ENCODE peak calls at places on chromosomes 13 and 19, in four cellular contexts. Q, K, J and O are unnamed samples.

GRCh38 chr13:79237981-79238380 is 168.1 kb downstream of the RBM26 start:
- DNase-seq in Q (no peak), K (no peak), J (no peak), O (no peak)

GRCh38 chr19:7326105-7326877 is 22.4 kb upstream of the ARHGEF18 start:
- DNase-seq in Q (peak; percentile 4), K (no peak), J (no peak), O (no peak)

GRCh38 chr19:18612772-18613588 is at the start of gene TMEM59L:
- DNase-seq in Q (no peak), K (no peak), J (no peak), O (peak; percentile 48)

GRCh38 chr13:40113644-40114304 is 458.3 kb downstream of the COG6 start:
- DNase-seq in Q (no peak), K (no peak), J (no peak), O (no peak)

GRCh38 chr19:18494267-18494607 is 27.6 kb downstream of the ELL start:
- DNase-seq in Q (no peak), K (no peak), J (no peak), O (peak; percentile 32)

GRCh38 chr19:51448011-51448744 is 10.1 kb downstream of the SIGLEC8 start:
- DNase-seq in Q (no peak), K (no peak), J (no peak), O (no peak)

GRCh38 chr13:45178349-45179142 is 22.3 kb downstream of the KCTD4 start:
- DNase-seq in Q (no peak), K (peak; percentile 72), J (no peak), O (no peak)

GRCh38 chr19:32101206-32101605 is 244.2 kb upstream of the ZNF507 start:
- DNase-seq in Q (no peak), K (no peak), J (no peak), O (no peak)

GRCh38 chr19:35879068-35879467 is 10.7 kb downstream of the APLP1 start:
- DNase-seq in Q (no peak), K (no peak), J (peak; percentile 35), O (no peak)

GRCh38 chr13:29496241-29496712 is 99.2 kb downstream of the SLC7A1 start:
- DNase-seq in Q (no peak), K (no peak), J (peak; percentile 77), O (no peak)

GRCh38 chr13:102724923-102725322 is 30.1 kb upstream of the METTL21C start:
- DNase-seq in Q (no peak), K (no peak), J (no peak), O (no peak)

GRCh38 chr13:99277629-99278028 is 19.4 kb upstream of the GPR18 start:
- DNase-seq in Q (no peak), K (no peak), J (no peak), O (no peak)

GRCh38 chr13:24626449-24626848 is 53.8 kb upstream of the ATP12A start:
- DNase-seq in Q (no peak), K (no peak), J (no peak), O (no peak)

GRCh38 chr19:16247353-16248182 is 49.9 kb downstream of the AP1M1 start:
- DNase-seq in Q (peak; percentile 94), K (peak; percentile 37), J (peak; percentile 95), O (peak; percentile 71)

DNA sequence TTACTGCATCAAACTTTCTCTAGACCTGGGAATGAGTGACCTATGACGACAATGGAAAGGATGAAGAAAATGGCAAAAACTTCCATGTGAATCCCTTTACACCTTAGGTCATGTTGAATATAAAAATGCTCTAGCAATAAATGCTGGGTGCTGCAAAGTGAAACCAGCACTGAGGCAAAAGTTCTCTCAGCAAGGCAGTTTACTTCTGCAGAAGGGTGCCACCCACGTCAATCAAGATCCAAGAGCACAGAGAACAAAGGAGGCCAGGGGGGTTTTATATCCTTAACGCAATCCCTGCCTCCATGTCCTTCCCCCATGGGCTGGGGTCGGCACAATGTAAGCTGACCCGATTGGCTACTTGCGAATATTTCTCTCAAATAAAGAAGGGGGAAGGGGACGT is 38.7 kb downstream of the ZNF333 start:
- DNase-seq in Q (no peak), K (no peak), J (no peak), O (no peak)
- H3K9me3 ChIP-seq in Q (peaks cover 34% of the 10 kb centered on the region), K (peaks cover 13% of the 10 kb centered on the region), J (peaks cover 3% of the 10 kb centered on the region), O (peaks cover 13% of the 10 kb centered on the region)

GRCh38 chr13:27789153-27789494 is 3.2 kb upstream of the GSX1 start:
- DNase-seq in Q (no peak), K (no peak), J (no peak), O (no peak)
- H3K9me3 ChIP-seq in Q (no peaks in the 10 kb centered on the region), K (peaks cover 16% of the 10 kb centered on the region), J (no peaks in the 10 kb centered on the region), O (no peaks in the 10 kb centered on the region)

GRCh38 chr19:22532388-22533310 is 101.5 kb upstream of the ZNF492 start:
- DNase-seq in Q (peak; percentile 97), K (no peak), J (peak; percentile 96), O (no peak)
- H3K9me3 ChIP-seq in Q (no peaks in the 10 kb centered on the region), K (peaks cover 17% of the 10 kb centered on the region), J (no peaks in the 10 kb centered on the region), O (no peaks in the 10 kb centered on the region)

GRCh38 chr13:97112451-97113152 is 109.5 kb upstream of the MBNL2 start:
- DNase-seq in Q (no peak), K (no peak), J (no peak), O (no peak)

GRCh38 chr13:97117388-97117910 is 104.7 kb upstream of the MBNL2 start:
- DNase-seq in Q (no peak), K (no peak), J (no peak), O (no peak)

GRCh38 chr13:97113231-97114001 is 108.7 kb upstream of the MBNL2 start:
- DNase-seq in Q (no peak), K (no peak), J (no peak), O (no peak)

GRCh38 chr13:97116754-97117153 is 105.4 kb upstream of the MBNL2 start:
- DNase-seq in Q (peak; percentile 74), K (no peak), J (no peak), O (no peak)

DNA sequence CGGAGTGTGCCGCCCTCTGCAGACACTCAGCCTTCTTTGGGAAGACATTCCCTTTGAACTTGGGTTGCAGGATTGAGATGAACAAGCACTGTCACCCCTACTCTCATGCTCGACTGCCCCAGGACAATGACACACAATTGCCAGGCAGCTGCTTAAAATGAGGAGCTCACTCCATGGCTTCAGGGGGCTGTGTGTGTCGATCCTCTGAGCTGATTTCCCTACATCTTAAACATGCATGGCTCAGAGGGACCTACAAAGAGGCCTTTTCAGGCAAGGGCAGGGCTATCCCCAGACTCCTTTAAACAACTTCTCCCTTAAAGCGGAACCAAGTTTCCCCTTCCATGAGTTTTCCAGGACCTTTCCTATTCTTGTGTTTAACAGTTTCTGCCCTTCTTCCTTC is 107.4 kb upstream of the MBNL2 start:
- DNase-seq in Q (no peak), K (no peak), J (no peak), O (no peak)
- H3K9me3 ChIP-seq in Q (no peaks in the 10 kb centered on the region), K (no peaks in the 10 kb centered on the region), J (no peaks in the 10 kb centered on the region), O (no peaks in the 10 kb centered on the region)